ENCODE peak calls at places on chromosomes 1 and 21, in four cellular contexts. S is IMR-90, P is H9, R is H1. F is an unnamed sample.

GRCh38 chr21:15059397-15059796 is 5.4 kb downstream of the NRIP1 start:
- DNase-seq in S (no peak), P (no peak), R (no peak), F (no peak)

GRCh38 chr1:22636369-22636768 is at the start of gene C1QA:
- DNase-seq in S (no peak), P (no peak), R (no peak), F (no peak)

GRCh38 chr1:156707486-156708244 is 2.3 kb upstream of the CRABP2 start:
- DNase-seq in S (peak; percentile 51), P (peak; percentile 74), R (no peak), F (peak; percentile 87)

GRCh38 chr1:66400660-66401059 is 133.3 kb upstream of the SGIP1 start:
- DNase-seq in S (no peak), P (no peak), R (no peak), F (no peak)

GRCh38 chr21:36509966-36510742 is 30.2 kb upstream of the CLDN14 start:
- DNase-seq in S (no peak), P (no peak), R (no peak), F (peak; percentile 21)

GRCh38 chr1:45196863-45197262 is 9.5 kb downstream of the ZSWIM5 start:
- DNase-seq in S (no peak), P (no peak), R (no peak), F (no peak)

GRCh38 chr1:2166254-2166653 is 28.3 kb downstream of the FAAP20 start:
- DNase-seq in S (no peak), P (no peak), R (no peak), F (peak; percentile 45)

GRCh38 chr1:24481843-24482610 is 20.6 kb upstream of the RCAN3 start:
- DNase-seq in S (no peak), P (no peak), R (no peak), F (no peak)

GRCh38 chr1:51969038-51969705 is 21.3 kb downstream of the RAB3B start:
- DNase-seq in S (peak; percentile 98), P (no peak), R (no peak), F (no peak)

GRCh38 chr1:89657886-89658285 is 25.0 kb downstream of the LRRC8C start:
- DNase-seq in S (peak; percentile 51), P (no peak), R (no peak), F (no peak)

GRCh38 chr1:232678185-232678886 is 48.4 kb upstream of the SIPA1L2 start:
- DNase-seq in S (peak; percentile 65), P (no peak), R (no peak), F (no peak)

GRCh38 chr1:25431495-25432363 is 1.0 kb downstream of the MACO1 start:
- DNase-seq in S (no peak), P (peak; percentile 39), R (no peak), F (no peak)

GRCh38 chr1:203137324-203137723 is 9.8 kb downstream of the ADORA1 start:
- DNase-seq in S (no peak), P (no peak), R (no peak), F (no peak)

GRCh38 chr1:25167269-25168192 is 64.8 kb downstream of the SYF2 start:
- DNase-seq in S (no peak), P (no peak), R (no peak), F (no peak)

GRCh38 chr21:34807881-34808568 is 139.2 kb downstream of the CLIC6 start:
- DNase-seq in S (peak; percentile 94), P (no peak), R (no peak), F (no peak)

GRCh38 chr1:90487040-90487439 is 230.1 kb downstream of the BARHL2 start:
- DNase-seq in S (no peak), P (no peak), R (no peak), F (no peak)

GRCh38 chr1:53299233-53299632 is 28.6 kb downstream of the LRP8 start:
- DNase-seq in S (no peak), P (no peak), R (no peak), F (no peak)

GRCh38 chr1:2236695-2237677 is 8.9 kb downstream of the SKI start:
- DNase-seq in S (no peak), P (peak; percentile 36), R (no peak), F (no peak)

GRCh38 chr1:34188418-34188817 is 11.7 kb downstream of the C1orf94 start:
- DNase-seq in S (no peak), P (peak; percentile 86), R (no peak), F (peak; percentile 77)

GRCh38 chr1:207941664-207942063 is 30.7 kb upstream of the CD34 start:
- DNase-seq in S (peak; percentile 50), P (no peak), R (no peak), F (no peak)

GRCh38 chr21:45250272-45250671 is 37.4 kb downstream of the POFUT2 start:
- DNase-seq in S (no peak), P (no peak), R (no peak), F (no peak)

GRCh38 chr1:212718499-212718898 is 18.9 kb upstream of the BATF3 start:
- DNase-seq in S (peak; percentile 43), P (no peak), R (no peak), F (peak; percentile 61)

GRCh38 chr1:1033009-1033587 is 13.2 kb downstream of the AGRN start:
- DNase-seq in S (peak; percentile 63), P (peak; percentile 97), R (peak; percentile 81), F (peak; percentile 98)

GRCh38 chr1:159079518-159079917 is 3.0 kb upstream of the AIM2 start:
- DNase-seq in S (no peak), P (no peak), R (no peak), F (no peak)

GRCh38 chr1:184078564-184079107 is 27.1 kb downstream of the TSEN15 start:
- DNase-seq in S (peak; percentile 36), P (no peak), R (no peak), F (no peak)

GRCh38 chr1:109613396-109614147 is 5.8 kb downstream of the GNAT2 start:
- DNase-seq in S (peak; percentile 76), P (no peak), R (no peak), F (no peak)

GRCh38 chr21:32687946-32688345 is 39.9 kb downstream of the SYNJ1 start:
- DNase-seq in S (no peak), P (no peak), R (no peak), F (peak; percentile 14)

GRCh38 chr1:237386362-237387143 is 344.6 kb downstream of the RYR2 start:
- DNase-seq in S (peak; percentile 32), P (no peak), R (no peak), F (peak; percentile 52)

GRCh38 chr1:228147768-228148167 is 2.0 kb upstream of the GJC2 start:
- DNase-seq in S (no peak), P (no peak), R (no peak), F (no peak)

GRCh38 chr1:224357626-224358124 is 996 bp downstream of the CNIH4 start:
- DNase-seq in S (peak; percentile 56), P (no peak), R (no peak), F (no peak)
- H3K56ac ChIP-seq in S (peak overlapping the region; percentile 6), P (no peak overlapping the region), R (no peak overlapping the region), F (peak overlapping the region; percentile 99)

DNA sequence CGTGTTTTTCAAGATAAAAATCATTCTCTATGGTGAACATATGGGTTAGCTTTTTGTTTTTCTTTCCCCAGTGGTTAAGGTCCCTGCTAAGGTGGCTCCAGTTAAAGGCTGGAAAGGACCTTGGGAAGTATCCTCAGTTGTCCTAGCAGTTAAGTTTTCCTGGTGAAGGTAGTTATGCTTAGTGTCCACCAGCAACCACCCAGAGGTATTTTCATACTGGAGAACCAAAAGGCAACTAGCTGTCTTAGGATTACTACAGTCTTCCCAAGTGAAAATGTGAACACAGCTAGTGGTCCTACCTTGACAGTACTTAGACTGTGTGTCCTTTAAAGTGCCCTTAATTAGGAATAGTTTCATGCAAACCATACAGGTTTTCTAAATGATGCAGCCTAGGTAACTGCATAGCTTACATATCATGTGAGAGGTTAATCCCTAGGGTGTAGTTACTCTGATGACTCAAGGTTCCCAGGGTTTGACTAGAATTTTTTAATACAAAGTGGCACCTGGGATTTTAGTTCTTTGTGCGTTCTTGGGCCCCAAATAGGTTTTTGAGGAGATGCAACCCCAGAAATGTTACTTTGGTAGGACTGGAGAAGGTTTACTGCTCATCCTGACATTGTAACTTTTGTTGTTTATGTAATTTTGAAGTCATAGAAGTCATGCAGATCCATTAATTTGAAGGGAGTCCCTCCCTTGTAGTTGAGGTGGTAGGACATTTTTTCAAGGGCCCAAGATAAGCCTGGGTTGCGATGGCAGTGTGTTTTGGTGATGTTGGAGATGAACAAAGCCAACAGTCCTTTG is 36.5 kb downstream of the YY1AP1 start:
- DNase-seq in S (no peak), P (no peak), R (no peak), F (peak; percentile 11)
- H3K27ac ChIP-seq in S (no peak overlapping the region), P (no peak overlapping the region), R (no peak overlapping the region), F (no peak overlapping the region)

DNA sequence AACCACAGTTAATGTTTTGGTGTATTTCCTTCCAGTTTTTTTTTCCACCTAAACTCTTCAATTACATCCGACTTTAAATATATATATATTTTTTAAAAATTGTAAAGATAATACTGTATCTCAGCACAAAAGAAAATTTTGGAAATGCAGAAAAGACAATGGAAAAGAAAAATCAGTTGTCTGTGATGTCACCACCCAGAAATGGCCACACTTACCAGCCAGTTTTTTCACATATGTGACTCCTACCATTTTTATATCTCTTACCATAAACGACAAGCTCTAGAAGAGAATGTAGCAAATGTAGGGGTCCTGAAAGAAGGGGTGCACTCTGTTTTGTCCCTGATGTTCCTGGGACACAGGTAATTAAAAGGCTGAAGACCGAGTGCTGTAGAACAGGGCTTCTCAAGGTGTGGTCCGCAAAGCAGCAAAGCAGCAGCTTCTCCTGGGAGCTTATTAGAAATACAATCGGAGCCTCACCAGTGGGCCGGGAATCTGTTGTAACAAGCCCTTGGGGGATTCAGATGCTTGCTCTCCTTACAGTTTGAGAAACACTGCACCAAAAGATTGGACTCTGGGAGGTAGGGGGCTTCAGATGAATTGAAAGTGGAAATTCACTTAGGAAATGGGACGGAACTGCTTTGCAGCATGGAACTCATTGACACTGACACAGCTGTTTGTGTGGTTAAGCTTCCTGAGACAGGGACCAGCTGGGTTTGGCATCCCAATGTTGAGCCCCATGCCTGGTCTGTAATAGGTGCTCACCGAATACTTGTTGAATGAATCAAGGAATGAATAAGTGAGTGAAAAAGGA is 44.1 kb downstream of the ALPL start:
- DNase-seq in S (peak; percentile 89), P (peak; percentile 41), R (no peak), F (peak; percentile 78)
- H3K27me3 ChIP-seq in S (peaks cover 3% of the 10 kb centered on the region), P (no peaks in the 10 kb centered on the region), R (no peaks in the 10 kb centered on the region), F (no peaks in the 10 kb centered on the region)

GRCh38 chr1:243959998-243960397 is 91.1 kb upstream of the ZBTB18 start:
- DNase-seq in S (no peak), P (no peak), R (no peak), F (no peak)
- H3K56ac ChIP-seq in S (no peak overlapping the region), P (no peak overlapping the region), R (no peak overlapping the region), F (no peak overlapping the region)

DNA sequence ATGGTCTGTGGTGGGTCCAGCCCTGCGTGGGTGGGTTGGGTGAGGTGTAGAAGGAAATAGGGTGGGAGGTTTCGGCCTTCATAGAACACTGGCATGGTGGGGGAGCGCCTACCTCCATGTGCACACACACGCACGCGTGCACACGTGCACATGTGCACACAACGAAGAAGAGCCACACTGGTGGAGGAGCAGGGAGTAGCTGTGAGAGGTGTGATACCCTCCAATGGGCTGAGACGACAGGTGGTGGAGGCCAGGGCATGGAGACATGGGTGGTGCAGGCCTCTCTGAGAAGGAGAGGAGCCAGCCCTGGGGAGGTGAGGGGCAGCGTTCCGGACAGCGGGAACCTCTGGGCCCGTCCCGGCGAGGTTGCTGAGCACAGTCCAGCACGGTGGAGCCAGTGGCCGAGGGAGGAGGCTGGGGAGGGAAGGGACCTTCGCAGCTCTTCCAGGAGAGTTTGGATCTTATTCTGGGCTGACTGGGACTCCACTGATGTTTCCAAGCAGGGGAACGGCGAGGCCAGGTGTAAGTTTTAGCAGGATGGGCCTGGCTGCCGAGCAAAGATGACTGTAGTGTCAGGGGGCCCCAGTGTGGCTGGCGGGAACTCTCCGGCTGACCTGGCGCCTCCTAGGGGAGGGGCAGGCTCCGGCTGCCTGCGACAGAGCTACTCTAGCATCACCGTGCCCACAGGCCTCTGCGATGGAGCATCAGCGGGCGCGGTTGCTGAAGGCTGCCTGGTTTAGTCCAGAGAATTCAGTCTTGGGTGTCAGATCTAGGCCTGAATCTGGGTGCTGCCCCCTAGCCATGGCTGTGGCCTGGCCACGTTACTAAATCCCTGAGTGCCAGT is 107.2 kb downstream of the ARHGEF10L start:
- DNase-seq in S (no peak), P (peak; percentile 43), R (no peak), F (no peak)
- H3K27ac ChIP-seq in S (no peak overlapping the region), P (no peak overlapping the region), R (no peak overlapping the region), F (no peak overlapping the region)

F was measured in mesendoderm.